ENCODE peak calls at places on chromosomes 1 and 21, in four cellular contexts. Y is Peyer's patch, P is prostate gland, X is cardiac fibroblast. W is an unnamed sample.

GRCh38 chr1:151485685-151486255 is 25.4 kb upstream of the CGN start:
- DNase-seq in Y (no peak), P (no peak), X (peak; percentile 73), W (no peak)

GRCh38 chr21:46115441-46116188 is 17.7 kb downstream of the COL6A2 start:
- DNase-seq in Y (peak; percentile 29), P (no peak), X (no peak), W (no peak)

GRCh38 chr1:162627662-162628296 is 4.5 kb upstream of the DDR2 start:
- DNase-seq in Y (no peak), P (no peak), X (peak; percentile 58), W (no peak)

GRCh38 chr1:3879099-3879498 is 21.0 kb downstream of the C1orf174 start:
- DNase-seq in Y (no peak), P (no peak), X (no peak), W (no peak)

GRCh38 chr1:245687129-245687635 is 532.4 kb downstream of the KIF26B start:
- DNase-seq in Y (no peak), P (no peak), X (no peak), W (no peak)

GRCh38 chr1:117735045-117735992 is 129.5 kb downstream of the TENT5C start:
- DNase-seq in Y (no peak), P (no peak), X (peak; percentile 65), W (no peak)

GRCh38 chr1:117852846-117853555 is 76.4 kb downstream of the GDAP2 start:
- DNase-seq in Y (no peak), P (no peak), X (no peak), W (no peak)

GRCh38 chr1:66767590-66767989 is 15.3 kb downstream of the DYNLT5 start:
- DNase-seq in Y (no peak), P (no peak), X (no peak), W (no peak)

GRCh38 chr1:40151457-40152079 is 9.6 kb upstream of the RLF start:
- DNase-seq in Y (no peak), P (no peak), X (no peak), W (no peak)

GRCh38 chr1:31633117-31633516 is 11.6 kb downstream of the PEF1 start:
- DNase-seq in Y (no peak), P (no peak), X (no peak), W (no peak)
- TF ChIP-seq CTCF in Y (no peak), P (peak; percentile 6), X (peak; percentile 67), W (peak; percentile 64)

GRCh38 chr1:173206816-173207595 is at the start of gene TNFSF4:
- DNase-seq in Y (no peak), P (no peak), X (peak; percentile 66), W (no peak)
- TF ChIP-seq CTCF in Y (no peak), P (no peak), X (no peak), W (no peak)

GRCh38 chr21:32103361-32103760 is 175.5 kb downstream of the MIS18A start:
- DNase-seq in Y (no peak), P (no peak), X (no peak), W (no peak)

GRCh38 chr21:32096411-32096810 is 182.4 kb downstream of the MIS18A start:
- DNase-seq in Y (no peak), P (no peak), X (peak; percentile 7), W (no peak)

GRCh38 chr21:32101206-32101763 is 177.6 kb downstream of the MIS18A start:
- DNase-seq in Y (no peak), P (no peak), X (no peak), W (no peak)

GRCh38 chr21:32102426-32102825 is 176.4 kb downstream of the MIS18A start:
- DNase-seq in Y (no peak), P (no peak), X (no peak), W (no peak)

DNA sequence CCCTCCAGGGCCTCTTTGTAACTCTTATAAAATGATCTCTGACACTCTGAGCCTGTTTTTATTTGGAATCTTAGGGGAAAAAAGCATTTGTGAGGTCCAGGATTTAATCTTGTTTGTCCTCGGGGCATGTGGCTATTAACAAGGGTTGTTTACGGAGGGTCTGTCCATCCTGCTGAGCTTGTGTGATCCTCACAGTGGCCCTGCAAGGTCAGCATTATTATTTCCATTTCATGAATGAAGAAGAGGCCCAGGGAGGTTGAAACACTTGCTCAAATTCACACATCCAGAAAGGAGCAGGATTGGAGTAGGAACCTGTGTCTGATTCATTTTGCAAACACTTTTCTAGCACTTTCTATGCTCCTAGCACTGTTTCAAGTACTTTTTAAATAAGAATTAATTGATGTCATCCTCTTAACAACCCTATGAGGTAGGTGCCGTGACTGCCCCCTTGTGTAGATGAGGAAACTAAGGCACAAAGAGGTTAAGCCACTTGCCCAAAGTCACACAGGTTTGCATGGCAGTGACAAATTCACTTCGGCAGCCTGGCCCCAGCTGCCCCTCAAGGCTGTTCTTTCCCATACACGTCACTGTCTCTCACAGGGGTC is 178.9 kb downstream of the MIS18A start:
- DNase-seq in Y (no peak), P (no peak), X (no peak), W (no peak)
- TF ChIP-seq CTCF in Y (no peak), P (no peak), X (no peak), W (no peak)

GRCh38 chr1:227432981-227433380 is 114.7 kb upstream of the CDC42BPA start:
- DNase-seq in Y (no peak), P (no peak), X (no peak), W (no peak)
- TF ChIP-seq CTCF in Y (no peak), P (no peak), X (no peak), W (no peak)

GRCh38 chr1:65149753-65150463 is 1.9 kb downstream of the AK4 start:
- DNase-seq in Y (no peak), P (no peak), X (no peak), W (no peak)

GRCh38 chr1:65147424-65148177 is 402 bp upstream of the AK4 start:
- DNase-seq in Y (peak; percentile 65), P (peak; percentile 46), X (peak; percentile 47), W (no peak)

GRCh38 chr1:65149391-65149729 is 1.4 kb downstream of the AK4 start:
- DNase-seq in Y (no peak), P (no peak), X (no peak), W (no peak)

GRCh38 chr1:65146908-65147423 is 1.0 kb upstream of the AK4 start:
- DNase-seq in Y (no peak), P (no peak), X (no peak), W (no peak)

GRCh38 chr1:65148548-65149390 is 766 bp downstream of the AK4 start:
- DNase-seq in Y (peak; percentile 53), P (peak; percentile 54), X (peak; percentile 58), W (no peak)
- TF ChIP-seq CTCF in Y (no peak), P (no peak), X (no peak), W (no peak)

DNA sequence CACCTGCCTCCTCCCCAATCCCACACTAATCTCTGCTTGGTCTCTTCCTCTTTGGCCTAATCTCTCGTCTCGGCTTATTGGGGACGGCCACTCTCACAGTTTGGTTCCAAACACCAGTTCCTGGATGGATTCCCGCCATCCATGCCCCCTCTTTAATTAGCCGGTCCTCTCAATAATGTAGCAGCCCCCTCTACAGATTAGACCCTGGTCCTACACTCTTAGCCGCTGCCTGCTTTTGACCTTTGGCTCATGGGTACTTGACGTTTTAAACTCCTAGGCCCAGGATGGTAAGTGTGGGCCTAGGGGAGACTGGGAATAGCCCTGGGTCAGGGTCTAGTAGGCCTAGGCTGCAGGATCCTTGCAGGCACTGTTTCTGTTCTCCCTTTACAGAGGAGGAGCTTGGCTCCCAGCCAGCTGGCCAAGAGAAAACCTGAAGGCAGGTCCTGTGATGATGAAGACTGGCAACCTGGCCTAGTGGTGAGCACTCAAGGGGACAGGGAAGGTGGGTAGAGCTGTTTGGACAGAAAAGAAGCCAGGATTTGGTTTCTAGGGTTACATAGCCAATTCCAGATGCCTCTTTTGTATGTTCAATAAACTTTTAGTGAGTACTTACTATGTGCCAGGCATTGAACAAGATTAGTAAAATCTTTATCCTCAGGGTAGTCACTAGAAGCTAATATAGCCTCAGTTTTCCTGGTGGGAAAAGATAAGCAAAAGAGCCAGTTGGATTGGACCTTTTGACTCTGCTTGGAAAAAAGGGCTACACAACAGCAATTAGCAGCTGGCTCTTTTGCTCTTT is 758 bp downstream of the RAD54L start:
- DNase-seq in Y (peak; percentile 50), P (no peak), X (no peak), W (no peak)
- TF ChIP-seq CTCF in Y (no peak), P (no peak), X (peak; percentile 9), W (peak; percentile 25)

GRCh38 chr1:89620664-89621063 is 12.3 kb upstream of the LRRC8C start:
- DNase-seq in Y (no peak), P (no peak), X (no peak), W (no peak)

GRCh38 chr1:89613928-89614327 is 19.0 kb upstream of the LRRC8C start:
- DNase-seq in Y (no peak), P (no peak), X (no peak), W (no peak)

GRCh38 chr1:89611721-89612120 is 21.2 kb upstream of the LRRC8C start:
- DNase-seq in Y (no peak), P (no peak), X (no peak), W (no peak)

GRCh38 chr1:89616844-89617627 is 15.9 kb upstream of the LRRC8C start:
- DNase-seq in Y (no peak), P (no peak), X (no peak), W (no peak)

GRCh38 chr1:89615676-89616598 is 17.0 kb upstream of the LRRC8C start:
- DNase-seq in Y (no peak), P (no peak), X (no peak), W (no peak)
- TF ChIP-seq CTCF in Y (peak; percentile 43), P (no peak), X (peak; percentile 53), W (peak; percentile 51)

GRCh38 chr21:17931080-17931479 is 111.9 kb upstream of the C21orf91 start:
- DNase-seq in Y (no peak), P (no peak), X (no peak), W (no peak)
- TF ChIP-seq CTCF in Y (no peak), P (no peak), X (peak; percentile 33), W (peak; percentile 46)

DNA sequence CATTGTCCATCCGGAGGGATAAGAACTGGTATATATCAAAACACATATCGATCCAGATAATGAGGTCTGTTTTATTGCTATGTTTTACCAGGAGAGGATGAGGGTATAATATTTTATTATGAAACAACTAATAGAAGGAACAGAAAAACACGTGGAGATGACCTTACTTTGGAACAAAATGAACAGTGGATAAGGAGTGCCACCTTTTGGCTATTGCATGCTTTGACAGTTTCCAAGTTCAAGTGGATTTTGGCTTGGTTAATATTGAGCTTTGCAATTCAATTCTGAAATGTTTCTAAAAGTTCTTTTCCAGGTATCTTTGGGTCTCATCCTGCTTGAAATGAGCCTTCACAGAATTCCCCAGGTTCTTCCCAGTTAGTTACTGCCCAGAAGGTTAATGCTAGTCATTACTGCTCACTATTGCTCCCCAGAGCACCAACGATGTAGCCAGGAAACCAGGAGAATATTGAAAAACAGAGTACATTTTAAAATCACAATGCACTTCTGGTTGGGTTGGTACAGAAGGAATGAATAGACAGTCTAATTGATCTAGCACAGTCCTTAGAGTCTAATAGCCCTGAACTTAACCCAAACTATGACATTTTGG is 45.5 kb downstream of the ZC3H11B start:
- DNase-seq in Y (no peak), P (no peak), X (peak; percentile 77), W (peak; percentile 33)
- TF ChIP-seq CTCF in Y (no peak), P (peak; percentile 49), X (peak; percentile 67), W (peak; percentile 69)

GRCh38 chr1:112674986-112675727 is 698 bp downstream of the MOV10 start:
- DNase-seq in Y (no peak), P (peak; percentile 38), X (no peak), W (no peak)
- TF ChIP-seq CTCF in Y (no peak), P (no peak), X (no peak), W (no peak)